ENCODE peak calls at places on chromosomes 13 and 19, in six cellular contexts. K is right lobe of liver, Y is A549, D is tibial artery, B is fibroblast of lung, Z is H9. R is an unnamed sample.

GRCh38 chr13:76725211-76725610 is 161.0 kb downstream of the KCTD12 start:
- DNase-seq in K (no peak), Y (no peak), D (no peak), B (peak), Z (no peak), R (no peak)

GRCh38 chr13:40058757-40059236 is 403.3 kb downstream of the COG6 start:
- DNase-seq in K (no peak), Y (no peak), D (no peak), B (peak), Z (no peak), R (no peak)

GRCh38 chr13:23147827-23148226 is 33.0 kb upstream of the SGCG start:
- DNase-seq in K (no peak), Y (no peak), D (no peak), B (no peak), Z (peak), R (no peak)

GRCh38 chr13:114161644-114162532 is 17.2 kb upstream of the CFAP97D2 start:
- DNase-seq in K (peak), Y (no peak), D (peak), B (peak), Z (no peak), R (no peak)

GRCh38 chr19:47729799-47730520 is 15.4 kb upstream of the NOP53 start:
- DNase-seq in K (peak), Y (peak), D (peak), B (peak), Z (peak), R (peak)

GRCh38 chr13:85074543-85075313 is 724.5 kb downstream of the SLITRK6 start:
- DNase-seq in K (no peak), Y (no peak), D (no peak), B (no peak), Z (no peak), R (no peak)

GRCh38 chr13:44763604-44764311 is 187.6 kb upstream of the TSC22D1 start:
- DNase-seq in K (no peak), Y (no peak), D (no peak), B (peak), Z (no peak), R (no peak)

GRCh38 chr13:103371271-103371670 is 305.1 kb upstream of the SLC10A2 start:
- DNase-seq in K (no peak), Y (no peak), D (no peak), B (peak), Z (no peak), R (no peak)

GRCh38 chr19:40383668-40384248 is 6.2 kb downstream of the HIPK4 start:
- DNase-seq in K (no peak), Y (no peak), D (no peak), B (no peak), Z (no peak), R (no peak)

GRCh38 chr19:11023635-11024168 is 62.9 kb downstream of the SMARCA4 start:
- DNase-seq in K (no peak), Y (no peak), D (no peak), B (no peak), Z (no peak), R (no peak)

GRCh38 chr19:40139533-40140287 is 49.0 kb upstream of the ZNF780A start:
- DNase-seq in K (no peak), Y (peak), D (no peak), B (peak), Z (no peak), R (peak)

GRCh38 chr19:58227964-58228583 is 640 bp upstream of the ZNF544 start:
- DNase-seq in K (no peak), Y (no peak), D (no peak), B (no peak), Z (no peak), R (peak)

GRCh38 chr13:27293051-27293691 is 22.5 kb downstream of the RASL11A start:
- DNase-seq in K (no peak), Y (no peak), D (no peak), B (no peak), Z (no peak), R (no peak)

GRCh38 chr13:49388256-49388655 is 55.6 kb downstream of the CAB39L start:
- DNase-seq in K (no peak), Y (no peak), D (no peak), B (no peak), Z (no peak), R (no peak)

GRCh38 chr13:59744747-59745394 is 418.9 kb downstream of the DIAPH3 start:
- DNase-seq in K (no peak), Y (no peak), D (no peak), B (no peak), Z (no peak), R (no peak)

GRCh38 chr19:5354403-5354802 is 13.8 kb upstream of the PTPRS start:
- DNase-seq in K (peak), Y (no peak), D (no peak), B (no peak), Z (peak), R (peak)
- TF ChIP-seq CTCF in K (no peak), Y (no peak), D (no peak), B (peak), Z (peak), R (peak)

GRCh38 chr19:42202290-42202867 is 15.1 kb downstream of the DEDD2 start:
- DNase-seq in K (no peak), Y (no peak), D (no peak), B (no peak), Z (no peak), R (no peak)

GRCh38 chr19:42198676-42199439 is 18.6 kb downstream of the DEDD2 start:
- DNase-seq in K (no peak), Y (no peak), D (no peak), B (no peak), Z (peak), R (no peak)

GRCh38 chr19:42199440-42200115 is 17.9 kb downstream of the DEDD2 start:
- DNase-seq in K (peak), Y (no peak), D (no peak), B (no peak), Z (peak), R (no peak)

GRCh38 chr19:42201489-42202289 is 15.8 kb downstream of the DEDD2 start:
- DNase-seq in K (peak), Y (no peak), D (peak), B (no peak), Z (no peak), R (no peak)

DNA sequence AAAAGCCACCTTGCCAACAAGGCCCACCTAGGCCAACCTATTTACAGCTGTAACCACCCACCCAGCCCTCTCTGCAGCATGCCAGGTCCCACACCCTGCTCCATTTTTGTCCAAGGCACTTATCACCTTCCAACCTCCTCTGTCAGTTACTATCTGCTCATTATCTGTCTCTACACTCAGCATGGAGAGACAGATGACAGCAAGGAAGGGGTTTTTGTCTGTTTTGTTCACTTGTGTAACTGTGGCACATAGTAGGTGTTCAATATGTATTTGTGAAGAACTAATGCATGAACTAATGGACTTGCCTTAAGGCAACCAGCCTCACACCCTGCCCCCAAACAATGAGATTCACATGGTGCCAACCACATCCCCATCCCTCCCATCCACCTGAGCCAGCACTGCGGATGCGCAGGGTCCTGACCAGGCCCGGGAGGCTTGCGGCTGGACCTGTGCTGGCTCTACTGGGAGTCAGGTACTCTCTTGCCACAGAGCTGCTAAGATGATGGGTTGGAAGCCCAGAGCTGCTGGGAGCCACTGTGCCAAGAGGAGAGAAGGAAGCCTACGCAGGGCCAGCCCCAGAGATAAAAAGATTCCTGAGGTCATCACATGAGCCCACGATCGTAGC is 17.2 kb downstream of the DEDD2 start:
- DNase-seq in K (no peak), Y (no peak), D (no peak), B (no peak), Z (no peak), R (no peak)
- TF ChIP-seq CTCF in K (no peak), Y (no peak), D (no peak), B (no peak), Z (no peak), R (no peak)

GRCh38 chr13:25062479-25062878 is 33.5 kb upstream of the PABPC3 start:
- DNase-seq in K (no peak), Y (no peak), D (no peak), B (no peak), Z (no peak), R (no peak)
- TF ChIP-seq CTCF in K (no peak), Y (peak), D (no peak), B (no peak), Z (peak), R (no peak)

GRCh38 chr13:46614582-46614981 is 61.6 kb downstream of the LRCH1 start:
- DNase-seq in K (no peak), Y (peak), D (no peak), B (peak), Z (no peak), R (no peak)
- TF ChIP-seq CTCF in K (no peak), Y (peak), D (no peak), B (peak), Z (no peak), R (no peak)

DNA sequence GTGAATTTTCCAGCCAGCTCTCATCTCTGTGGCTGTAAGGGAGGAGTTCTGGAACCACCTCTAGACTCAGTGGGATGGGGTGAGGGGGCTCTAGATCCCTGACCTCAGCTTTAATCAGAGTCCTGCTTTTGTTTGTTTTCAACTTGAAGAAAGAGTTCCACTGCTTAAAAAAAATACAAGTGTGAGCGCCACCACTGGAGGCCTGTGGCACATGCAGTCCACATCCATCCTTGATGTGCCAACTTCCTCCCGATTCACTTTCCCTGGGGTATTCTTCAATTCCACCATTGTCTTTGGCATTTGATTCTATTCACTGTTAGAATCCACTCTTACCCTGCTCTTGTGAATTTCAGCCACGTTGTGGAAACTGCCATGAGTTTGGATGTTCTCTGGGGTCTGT is 62.4 kb upstream of the GJB6 start:
- DNase-seq in K (no peak), Y (peak), D (no peak), B (no peak), Z (peak), R (peak)
- TF ChIP-seq CTCF in K (no peak), Y (peak), D (no peak), B (no peak), Z (peak), R (peak)